ENCODE peak calls at places on chromosomes 16 and 17, in four cellular contexts. One of them, this sample, is unnamed.

GRCh38 chr17:57544381-57544780 is 200.7 kb downstream of the CCDC182 start:
- DNase-seq in kidney: no peak
- DNase-seq in AG09309: no peak
- DNase-seq in body of pancreas: no peak
- DNase-seq in this sample: no peak

GRCh38 chr17:82927661-82928601 is 88.1 kb upstream of the ZNF750 start:
- DNase-seq in kidney: peak; percentile 71
- DNase-seq in AG09309: no peak
- DNase-seq in body of pancreas: no peak
- DNase-seq in this sample: peak; percentile 87

GRCh38 chr17:8015236-8015956 is 13.0 kb downstream of the GUCY2D start:
- DNase-seq in kidney: no peak
- DNase-seq in AG09309: no peak
- DNase-seq in body of pancreas: no peak
- DNase-seq in this sample: no peak

GRCh38 chr16:85192233-85192632 is 80.0 kb upstream of the CIBAR2 start:
- DNase-seq in kidney: no peak
- DNase-seq in AG09309: no peak
- DNase-seq in body of pancreas: no peak
- DNase-seq in this sample: no peak

GRCh38 chr16:65044861-65045260 is 77.0 kb downstream of the CDH11 start:
- DNase-seq in kidney: no peak
- DNase-seq in AG09309: peak; percentile 46
- DNase-seq in body of pancreas: no peak
- DNase-seq in this sample: no peak

GRCh38 chr16:74899786-74900185 is 85.1 kb downstream of the WDR59 start:
- DNase-seq in kidney: no peak
- DNase-seq in AG09309: no peak
- DNase-seq in body of pancreas: no peak
- DNase-seq in this sample: no peak

GRCh38 chr17:38894276-38894675 is 24.4 kb downstream of the LASP1 start:
- DNase-seq in kidney: no peak
- DNase-seq in AG09309: no peak
- DNase-seq in body of pancreas: no peak
- DNase-seq in this sample: no peak

GRCh38 chr16:50611332-50611934 is 63.2 kb downstream of the NKD1 start:
- DNase-seq in kidney: peak; percentile 45
- DNase-seq in AG09309: no peak
- DNase-seq in body of pancreas: peak; percentile 23
- DNase-seq in this sample: no peak

GRCh38 chr17:66549731-66550207 is 247.4 kb downstream of the PRKCA start:
- DNase-seq in kidney: no peak
- DNase-seq in AG09309: peak; percentile 92
- DNase-seq in body of pancreas: no peak
- DNase-seq in this sample: no peak

GRCh38 chr17:77830816-77831490 is 127.5 kb upstream of the TNRC6C start:
- DNase-seq in kidney: no peak
- DNase-seq in AG09309: no peak
- DNase-seq in body of pancreas: no peak
- DNase-seq in this sample: no peak

GRCh38 chr17:80364091-80364691 is 50.8 kb upstream of the ENDOV start:
- DNase-seq in kidney: peak; percentile 72
- DNase-seq in AG09309: no peak
- DNase-seq in body of pancreas: peak; percentile 31
- DNase-seq in this sample: peak; percentile 91

DNA sequence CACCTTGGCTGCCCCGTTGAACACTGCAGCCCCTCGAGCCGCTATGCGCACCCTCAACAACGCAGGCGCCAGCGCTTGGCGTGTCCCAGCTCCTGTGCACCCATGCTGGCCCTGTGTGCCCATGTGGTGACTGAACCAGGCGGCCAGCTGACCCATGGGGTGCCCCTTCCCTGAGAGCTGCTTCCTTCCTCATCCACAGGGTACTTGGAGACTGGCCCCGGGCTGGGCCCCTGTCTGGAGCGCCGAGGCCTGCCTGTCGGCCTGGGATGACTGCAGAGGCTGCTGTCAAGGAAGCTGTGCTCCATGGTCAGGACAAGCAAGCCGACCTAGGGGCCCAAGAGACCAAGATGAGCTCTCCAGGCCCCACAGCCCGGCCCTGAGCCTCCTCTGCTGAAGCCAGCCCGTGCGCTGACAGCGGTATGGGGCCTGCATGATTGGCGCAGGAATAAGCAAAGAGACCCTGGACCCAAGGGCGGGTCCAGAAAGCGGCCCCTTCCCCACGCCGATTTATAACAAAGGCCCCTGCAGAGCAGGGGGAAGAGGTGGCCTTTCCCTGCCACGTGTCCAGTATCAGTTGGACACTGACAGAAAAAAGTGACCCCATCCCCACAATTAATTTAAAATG is 21.6 kb upstream of the BAHCC1 start:
- DNase-seq in kidney: peak; percentile 67
- DNase-seq in AG09309: no peak
- DNase-seq in body of pancreas: no peak
- DNase-seq in this sample: no peak
- TF ChIP-seq CTCF in kidney: no peak
- TF ChIP-seq CTCF in AG09309: no peak
- TF ChIP-seq CTCF in body of pancreas: no peak
- TF ChIP-seq CTCF in this sample: no peak

GRCh38 chr17:784143-784542 is 2.0 kb downstream of the MRM3 start:
- DNase-seq in kidney: no peak
- DNase-seq in AG09309: no peak
- DNase-seq in body of pancreas: no peak
- DNase-seq in this sample: no peak

GRCh38 chr17:778096-778495 is 4.0 kb downstream of the GLOD4 start:
- DNase-seq in kidney: no peak
- DNase-seq in AG09309: no peak
- DNase-seq in body of pancreas: no peak
- DNase-seq in this sample: no peak

GRCh38 chr17:787641-788221 is 5.6 kb downstream of the MRM3 start:
- DNase-seq in kidney: peak; percentile 30
- DNase-seq in AG09309: no peak
- DNase-seq in body of pancreas: peak; percentile 96
- DNase-seq in this sample: no peak

DNA sequence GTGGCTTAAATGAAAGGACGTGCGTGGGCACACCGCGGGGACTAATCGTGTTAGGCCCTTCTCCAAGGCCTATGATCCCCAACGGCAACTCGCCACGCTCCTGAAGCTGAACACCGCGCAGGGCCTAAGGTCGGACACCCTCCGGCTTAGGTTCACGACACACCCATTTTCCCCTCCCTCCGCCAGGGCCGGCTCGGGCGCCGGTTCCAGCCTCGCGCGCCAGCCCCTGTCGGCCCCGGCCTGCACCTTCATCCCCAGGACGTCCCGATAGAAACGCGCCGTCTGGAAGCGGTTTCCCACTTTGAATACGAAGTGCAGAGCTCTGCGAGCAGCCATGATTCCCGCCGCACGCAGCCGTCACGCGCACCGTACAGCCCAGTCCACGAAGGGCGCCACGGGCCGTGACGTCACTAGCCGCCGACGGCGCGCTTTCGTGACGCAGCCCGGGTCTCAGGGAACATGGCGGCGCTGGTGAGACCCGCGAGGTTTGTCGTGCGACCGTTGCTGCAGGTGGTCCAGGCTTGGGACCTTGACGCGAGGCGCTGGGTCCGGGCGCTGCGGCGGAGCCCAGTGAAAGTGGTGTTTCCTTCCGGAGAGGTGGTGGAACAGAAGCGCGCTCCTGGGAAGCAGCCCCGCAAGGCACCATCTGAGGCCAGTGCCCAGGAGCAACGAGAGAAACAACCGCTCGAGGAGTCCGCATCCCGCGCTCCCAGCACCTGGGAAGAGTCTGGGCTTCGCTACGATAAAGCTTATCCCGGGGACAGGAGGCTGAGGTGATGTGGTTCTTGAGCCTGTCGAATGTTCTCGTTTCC is at the start of the genes GLOD4 and MRM3:
- DNase-seq in kidney: peak; percentile 97
- DNase-seq in AG09309: peak; percentile 24
- DNase-seq in body of pancreas: peak; percentile 93
- DNase-seq in this sample: no peak
- TF ChIP-seq CTCF in kidney: peak; percentile 16
- TF ChIP-seq CTCF in AG09309: no peak
- TF ChIP-seq CTCF in body of pancreas: no peak
- TF ChIP-seq CTCF in this sample: peak; percentile 54

DNA sequence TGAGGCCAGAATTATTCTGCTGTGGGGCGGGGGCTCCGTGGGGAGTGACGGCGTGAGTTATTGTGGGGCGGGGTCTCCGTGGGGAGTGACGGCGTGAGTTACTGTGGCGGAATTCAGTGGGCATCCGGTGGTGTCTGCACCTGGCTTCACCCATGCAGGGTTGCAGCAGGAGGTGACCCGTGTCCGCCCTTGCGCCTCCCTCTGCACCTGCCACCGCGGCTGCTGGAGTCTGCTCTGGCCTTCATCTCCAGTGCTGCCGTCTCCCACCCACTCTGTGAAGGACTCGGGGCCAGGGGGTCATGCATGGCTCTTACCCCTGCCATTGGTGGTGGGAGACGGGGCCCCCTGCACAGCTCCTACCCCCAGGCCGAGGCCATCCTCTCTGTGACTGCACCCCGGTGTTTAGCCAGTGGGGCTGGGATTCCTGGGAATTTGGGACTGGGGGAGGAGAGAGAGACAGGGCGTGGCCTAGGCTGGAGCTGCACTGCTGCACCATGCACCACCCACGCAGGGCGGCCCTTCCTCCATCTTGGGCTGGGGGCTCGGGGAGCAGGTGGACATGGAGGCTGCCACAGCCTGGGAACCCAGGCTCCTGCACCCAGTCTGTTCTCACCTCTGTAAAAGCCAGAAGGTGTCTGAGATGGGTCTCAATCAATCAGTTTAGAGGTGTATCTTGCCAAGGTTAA is 1.2 kb upstream of the PABPN1L start:
- DNase-seq in kidney: no peak
- DNase-seq in AG09309: no peak
- DNase-seq in body of pancreas: no peak
- DNase-seq in this sample: no peak
- TF ChIP-seq CTCF in kidney: no peak
- TF ChIP-seq CTCF in AG09309: no peak
- TF ChIP-seq CTCF in body of pancreas: no peak
- TF ChIP-seq CTCF in this sample: no peak

DNA sequence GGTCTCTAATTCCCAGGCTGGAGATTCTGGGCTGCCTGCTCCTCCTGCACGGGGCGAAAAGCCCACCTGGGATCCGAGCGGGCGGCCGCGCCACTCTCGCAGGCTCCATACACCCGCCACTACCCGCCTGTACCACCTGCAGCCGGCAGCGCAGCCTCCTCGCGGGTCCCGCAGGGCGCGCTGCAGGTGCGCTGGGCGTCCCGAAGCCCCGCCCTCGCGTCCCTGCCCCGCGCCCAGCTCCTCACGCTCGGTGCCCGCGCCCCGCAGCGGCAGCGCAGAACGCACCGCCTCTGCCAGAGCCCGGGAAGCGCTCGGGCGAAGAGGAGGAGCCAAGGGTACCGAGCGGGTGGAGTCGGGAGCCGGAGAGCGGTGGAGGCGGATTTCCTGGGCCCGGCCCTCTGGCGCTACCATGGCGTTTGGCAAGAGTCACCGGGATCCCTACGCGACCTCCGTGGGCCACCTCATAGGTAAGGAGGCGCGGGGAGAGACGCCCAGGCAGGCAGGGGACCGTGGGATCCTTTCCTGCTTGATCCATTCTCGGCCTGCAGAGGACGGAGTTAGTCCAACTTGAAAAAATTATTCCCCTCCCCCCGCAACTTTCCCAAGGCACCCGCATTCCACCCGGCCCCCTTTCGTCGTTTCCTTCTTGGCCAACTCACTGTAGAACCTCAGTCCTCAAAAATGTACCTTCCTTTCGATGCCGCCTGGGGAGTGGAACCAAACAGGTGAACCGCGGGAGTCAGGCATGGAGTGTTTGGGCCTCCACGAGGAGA is at the start of gene TOM1L1:
- DNase-seq in kidney: peak; percentile 91
- DNase-seq in AG09309: no peak
- DNase-seq in body of pancreas: peak; percentile 91
- DNase-seq in this sample: peak; percentile 91
- TF ChIP-seq CTCF in kidney: peak; percentile 5
- TF ChIP-seq CTCF in AG09309: no peak
- TF ChIP-seq CTCF in body of pancreas: peak; percentile 32
- TF ChIP-seq CTCF in this sample: peak; percentile 66

DNA sequence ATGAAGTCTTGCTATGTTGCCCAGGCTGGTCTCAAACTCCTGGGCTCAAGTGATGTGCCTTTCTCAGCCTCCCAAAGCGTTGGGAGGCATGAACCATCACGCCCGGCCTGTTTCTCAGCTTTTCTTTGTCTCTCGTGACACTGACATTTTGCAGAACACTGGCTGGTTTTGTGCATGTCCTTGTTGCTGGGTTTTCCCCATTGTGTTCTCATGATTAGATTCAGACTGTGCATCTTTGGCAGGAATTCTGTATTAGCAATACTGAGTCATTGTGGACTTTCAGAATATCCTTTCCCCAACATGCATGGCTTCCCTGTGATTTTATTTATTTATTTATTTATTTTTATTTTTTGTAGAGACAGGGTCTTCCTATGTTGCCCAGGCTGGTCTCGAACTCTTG is 109.0 kb upstream of the NOL11 start:
- DNase-seq in kidney: no peak
- DNase-seq in AG09309: peak; percentile 67
- DNase-seq in body of pancreas: no peak
- DNase-seq in this sample: no peak
- TF ChIP-seq CTCF in kidney: no peak
- TF ChIP-seq CTCF in AG09309: no peak
- TF ChIP-seq CTCF in body of pancreas: no peak
- TF ChIP-seq CTCF in this sample: no peak

This sample was measured in chondrocyte.